ENCODE peak calls at places on chromosomes 12 and 14, in ten cellular contexts. G is uterus, W is A549, O is fibroblast of mammary gland, X is psoas muscle, U is left ventricle myocardium inferior, P is mammary epithelial cell, N is brain microvascular endothelial cell, M is body of pancreas, K is stomach. E is an unnamed sample.

GRCh38 chr12:110536834-110537604 is 34.9 kb downstream of the RAD9B start:
- DNase-seq in O (no peak), K (no peak), G (no peak), M (no peak), X (no peak), N (no peak), P (peak), U (no peak), W (no peak), E (peak)

GRCh38 chr12:109296431-109296830 is 12.7 kb downstream of the FOXN4 start:
- DNase-seq in X (no peak), W (no peak), G (no peak), O (no peak), M (no peak), U (no peak), N (no peak), P (no peak), K (no peak), E (no peak)

GRCh38 chr14:68612049-68612448 is 180.8 kb downstream of the ZFP36L1 start:
- DNase-seq in X (no peak), O (no peak), M (no peak), N (no peak), G (no peak), K (no peak), W (no peak), U (peak), P (no peak), E (no peak)

GRCh38 chr14:104113631-104114420 is 24.6 kb upstream of the KIF26A start:
- DNase-seq in U (peak), G (no peak), X (peak), M (peak), K (peak), P (no peak), N (no peak), W (no peak), O (no peak), E (peak)

GRCh38 chr12:28130625-28131598 is 59.3 kb upstream of the CCDC91 start:
- DNase-seq in U (peak), O (peak), G (peak), M (no peak), P (peak), K (no peak), N (peak), W (peak), X (no peak), E (peak)

GRCh38 chr14:35419429-35419841 is 14.9 kb upstream of the NFKBIA start:
- DNase-seq in X (no peak), M (no peak), N (no peak), G (no peak), W (no peak), P (no peak), O (peak), K (no peak), U (no peak), E (peak)

GRCh38 chr12:6953417-6954315 is 2.5 kb downstream of the PTPN6 start:
- DNase-seq in X (peak), M (no peak), N (no peak), U (peak), G (no peak), K (peak), P (no peak), O (no peak), W (no peak), E (no peak)

GRCh38 chr12:16972923-16973770 is 367.2 kb upstream of the LMO3 start:
- DNase-seq in M (no peak), U (no peak), O (no peak), P (no peak), N (no peak), X (no peak), K (no peak), W (no peak), G (no peak), E (peak)

GRCh38 chr12:124080649-124081048 is 107.6 kb downstream of the ZNF664 start:
- DNase-seq in G (no peak), N (no peak), P (no peak), K (no peak), U (no peak), M (no peak), W (no peak), X (no peak), O (no peak), E (no peak)

GRCh38 chr12:51391047-51391837 is at the start of gene GALNT6:
- DNase-seq in U (no peak), W (peak), O (no peak), M (peak), N (no peak), K (peak), X (no peak), G (no peak), P (peak), E (peak)

GRCh38 chr12:19181666-19182426 is 52.3 kb downstream of the PLEKHA5 start:
- DNase-seq in O (peak), M (no peak), K (no peak), P (no peak), N (no peak), W (no peak), X (no peak), U (no peak), G (no peak), E (no peak)

GRCh38 chr12:31951008-31951407 is 8.2 kb upstream of the RESF1 start:
- DNase-seq in W (no peak), G (no peak), N (no peak), M (no peak), K (no peak), U (no peak), X (no peak), O (no peak), P (no peak), E (no peak)

GRCh38 chr14:58245562-58245961 is 919 bp downstream of the PSMA3 start:
- DNase-seq in O (no peak), G (no peak), K (no peak), N (no peak), U (no peak), M (no peak), X (no peak), P (no peak), W (no peak), E (no peak)

GRCh38 chr12:33795536-33795935 is 226.8 kb upstream of the ALG10 start:
- DNase-seq in X (no peak), O (no peak), P (peak), G (no peak), K (no peak), U (no peak), N (no peak), W (no peak), M (no peak), E (peak)

GRCh38 chr12:9367828-9368227 is 159.6 kb upstream of the PZP start:
- DNase-seq in O (no peak), P (no peak), K (no peak), U (no peak), X (no peak), M (no peak), N (no peak), G (no peak), W (no peak), E (no peak)

GRCh38 chr12:9367201-9367600 is 159.0 kb upstream of the PZP start:
- DNase-seq in N (no peak), P (no peak), X (no peak), M (no peak), O (no peak), W (no peak), G (no peak), U (no peak), K (no peak), E (no peak)

GRCh38 chr12:9372202-9372601 is 164.0 kb upstream of the PZP start:
- DNase-seq in U (no peak), X (no peak), G (no peak), N (peak), M (no peak), O (peak), W (no peak), K (no peak), P (peak), E (peak)
- TF ChIP-seq CTCF in U (no peak), X (peak), G (no peak), N (peak), M (no peak), O (peak), W (no peak), K (no peak), P (peak), E (peak)

GRCh38 chr12:4032906-4033628 is 159.9 kb upstream of the PARP11 start:
- DNase-seq in G (no peak), W (no peak), P (peak), U (no peak), M (no peak), O (peak), K (no peak), X (no peak), N (no peak), E (peak)
- H3K4me3 ChIP-seq in G (no peak), W (no peak), P (no peak), U (no peak), M (no peak), O (no peak), K (no peak), X (no peak), N (no peak), E (no peak)

GRCh38 chr12:107564946-107565345 is 120.7 kb upstream of the PWP1 start:
- DNase-seq in K (no peak), X (no peak), P (peak), O (peak), W (no peak), U (no peak), M (no peak), G (no peak), N (peak), E (peak)
- TF ChIP-seq CTCF in K (no peak), X (no peak), P (peak), O (peak), W (peak), U (peak), M (no peak), G (no peak), N (peak), E (peak)

DNA sequence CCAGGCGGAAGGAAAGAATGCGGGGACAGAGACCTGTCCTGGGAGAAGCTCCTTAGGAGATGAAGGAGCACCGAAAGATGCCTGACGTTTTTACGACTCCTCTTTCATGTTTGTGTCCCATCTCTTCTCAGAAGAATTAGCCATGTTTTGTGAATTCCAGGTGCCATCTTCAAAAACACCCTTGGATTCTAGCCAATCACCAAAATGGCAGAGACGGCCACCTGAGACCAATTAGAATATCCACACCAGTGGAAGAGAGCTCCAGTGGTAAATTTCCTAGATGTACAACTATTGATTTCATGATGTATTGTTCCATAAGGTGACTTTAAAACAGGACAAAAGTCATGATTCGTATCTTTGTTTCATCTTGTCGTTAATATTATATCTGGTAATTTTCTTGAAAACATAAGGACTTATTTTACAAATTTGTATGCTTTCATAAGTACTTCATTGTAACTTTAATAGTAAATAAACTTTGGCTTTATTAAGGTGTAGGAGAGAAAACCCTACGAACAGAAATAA is 62.3 kb upstream of the NUDT4 start:
- DNase-seq in K (no peak), X (no peak), M (no peak), W (no peak), O (no peak), N (no peak), G (no peak), P (no peak), U (no peak), E (no peak)
- H3K4me3 ChIP-seq in K (no peak), X (no peak), M (no peak), W (peak), O (no peak), N (no peak), G (no peak), P (no peak), U (no peak), E (no peak)

DNA sequence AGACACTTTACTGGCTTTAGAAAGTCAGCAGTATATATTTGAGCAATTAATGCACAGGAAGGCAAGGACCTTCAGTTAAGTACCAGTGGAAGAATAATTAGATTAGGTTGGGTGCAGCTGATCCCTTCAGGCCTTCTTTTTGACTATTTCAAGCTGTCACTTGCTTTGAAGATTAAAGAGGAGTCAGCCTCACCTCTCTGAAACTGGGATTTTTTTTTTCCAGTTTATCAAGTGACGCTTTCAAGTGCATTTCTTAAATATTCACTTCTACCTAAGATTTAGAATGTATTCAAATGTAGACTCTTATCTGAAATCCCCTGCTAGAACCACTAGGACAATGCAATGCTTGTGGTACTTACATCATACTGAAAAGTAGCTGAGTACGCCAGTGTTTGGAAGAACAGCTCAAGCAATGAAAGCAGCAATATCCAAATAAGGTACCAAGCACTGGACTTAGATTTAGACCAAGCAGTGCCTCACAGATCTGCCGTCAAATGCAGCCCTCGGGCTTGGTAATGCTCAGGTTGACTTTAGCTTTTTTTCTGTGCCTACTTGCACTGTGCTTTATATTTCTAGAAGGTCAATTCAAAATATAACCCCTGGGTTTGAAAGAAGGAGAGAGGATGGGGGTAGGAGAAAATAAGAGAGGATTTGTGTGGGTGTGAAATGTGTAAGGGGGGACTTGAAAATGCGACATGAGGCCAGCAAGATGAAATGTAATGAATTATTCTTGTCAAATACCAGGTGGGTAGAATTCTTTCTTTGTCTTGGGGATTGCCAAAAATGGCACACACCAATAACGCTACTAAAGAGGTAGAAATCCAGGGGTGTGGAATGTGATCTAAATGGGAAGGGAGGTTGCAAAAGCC is 3.7 kb upstream of the FERMT2 start:
- DNase-seq in W (no peak), O (no peak), G (no peak), U (no peak), N (peak), K (no peak), P (no peak), X (no peak), M (no peak), E (no peak)
- TF ChIP-seq CTCF in W (no peak), O (no peak), G (peak), U (no peak), N (no peak), K (no peak), P (no peak), X (no peak), M (no peak), E (no peak)

DNA sequence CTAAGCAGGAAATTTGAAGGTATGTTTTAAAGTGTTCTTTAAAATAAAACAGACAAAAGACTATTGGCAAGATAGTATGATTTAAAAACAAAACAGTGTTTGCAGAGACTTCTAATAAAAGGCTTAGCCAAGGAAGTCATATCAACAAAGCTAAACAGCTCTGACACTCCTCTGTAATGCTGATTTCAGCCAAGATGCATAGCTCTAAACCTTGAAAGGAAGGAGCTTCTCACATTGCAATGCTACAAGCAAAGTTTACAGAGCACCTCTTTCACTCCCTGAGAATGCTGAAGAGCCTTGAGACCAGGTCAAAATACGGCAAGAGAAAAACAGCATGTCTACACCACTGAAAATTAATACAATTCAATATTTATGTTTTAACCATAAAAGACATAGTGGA is 51.8 kb downstream of the PARP11 start:
- DNase-seq in K (no peak), M (no peak), P (no peak), G (no peak), N (no peak), U (no peak), X (no peak), W (no peak), O (no peak), E (no peak)
- H3K4me3 ChIP-seq in K (no peak), M (no peak), P (no peak), G (no peak), N (no peak), U (no peak), X (no peak), W (no peak), O (no peak), E (no peak)

GRCh38 chr12:120317258-120318105 is 10.1 kb downstream of the PLA2G1B start:
- DNase-seq in O (peak), K (peak), X (peak), M (peak), U (peak), N (peak), W (peak), G (peak), P (peak), E (peak)

GRCh38 chr12:120316798-120317257 is 10.8 kb downstream of the PLA2G1B start:
- DNase-seq in M (peak), U (no peak), O (no peak), K (no peak), X (no peak), G (no peak), W (no peak), N (peak), P (peak), E (peak)

DNA sequence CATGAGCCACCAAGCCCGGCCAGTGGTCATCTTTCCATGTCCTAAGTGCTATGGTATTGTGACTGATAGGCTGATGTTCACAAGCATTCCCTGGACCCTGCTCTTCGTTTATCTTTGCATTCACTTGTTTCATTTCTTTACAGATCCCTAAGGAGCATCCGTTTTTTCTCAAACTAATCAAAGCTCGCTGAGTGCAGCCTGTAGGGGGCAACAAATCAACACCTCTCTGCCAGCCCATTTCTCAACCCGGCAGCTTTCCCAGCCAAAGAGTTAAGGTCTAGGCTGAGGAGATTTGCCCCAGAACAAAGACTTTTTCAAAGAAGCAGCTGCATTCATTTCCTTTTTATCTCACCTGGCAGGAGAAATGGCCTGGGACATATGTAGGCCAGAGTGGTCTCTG is 12.1 kb downstream of the SIRT4 start:
- DNase-seq in M (no peak), G (no peak), X (no peak), P (no peak), N (peak), O (peak), W (peak), U (no peak), K (no peak), E (no peak)
- TF ChIP-seq CTCF in M (peak), G (no peak), X (no peak), P (peak), N (peak), O (peak), W (peak), U (no peak), K (no peak), E (peak)

DNA sequence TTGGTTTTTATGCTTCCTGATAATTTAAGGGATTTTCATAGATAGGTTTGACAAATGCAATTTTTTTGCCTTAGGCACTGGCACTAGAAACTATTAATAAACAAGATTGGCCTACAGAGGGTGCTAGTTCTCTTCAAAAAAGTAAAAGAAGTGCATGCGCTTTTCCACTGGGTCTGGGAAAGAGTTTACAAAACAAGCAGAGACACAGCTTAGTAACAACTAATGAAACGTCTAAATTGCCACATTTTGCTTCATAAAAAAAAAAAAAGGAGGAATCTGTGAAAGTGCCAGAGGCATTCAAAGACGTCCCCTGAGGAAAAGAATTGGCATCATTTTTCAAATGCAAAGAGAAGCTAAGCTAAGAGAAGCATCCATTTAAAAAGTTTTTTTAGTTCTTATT is 58.3 kb upstream of the EEA1 start:
- DNase-seq in P (peak), M (peak), W (peak), K (no peak), U (no peak), X (no peak), O (peak), G (no peak), N (peak), E (peak)
- H3K4me3 ChIP-seq in P (no peak), M (no peak), W (no peak), K (no peak), U (peak), X (peak), O (no peak), G (no peak), N (no peak), E (no peak)

E was measured in epithelial cell of esophagus.